ENCODE peak calls at places on chromosomes 4 and X, in seven cellular contexts. S is aorta; O is GM23248; L is heart left ventricle; K is A549; C is lower lobe of right lung; R is CD4-positive, alpha-beta memory T cell. V is an unnamed sample. For H3K4me1 and H3K9me3, the result is how much of the 10 kb centered on the place peaks cover.

GRCh38 chrX:40460926-40461325 is 119.8 kb upstream of the ATP6AP2 start:
- DNase-seq in S (no peak), O (no peak), L (no peak), K (no peak), C (no peak), R (no peak), V (no peak)

GRCh38 chr4:71004281-71004851 is 10.9 kb downstream of the DCK start:
- DNase-seq in S (no peak), O (no peak), L (no peak), K (no peak), C (no peak), R (peak), V (no peak)

GRCh38 chr4:9916346-9916745 is 105.0 kb downstream of the SLC2A9 start:
- DNase-seq in S (no peak), O (no peak), L (no peak), K (no peak), C (no peak), R (no peak), V (no peak)

GRCh38 chr4:24024157-24024556 is 134.3 kb upstream of the PPARGC1A start:
- DNase-seq in S (no peak), O (peak), L (no peak), K (no peak), C (no peak), R (no peak), V (no peak)

GRCh38 chr4:59540311-59540710 is 1659.8 kb upstream of the ADGRL3 start:
- DNase-seq in S (no peak), O (no peak), L (no peak), K (no peak), C (no peak), R (no peak), V (no peak)

GRCh38 chr4:66639361-66639760 is 905.9 kb downstream of the CENPC start:
- DNase-seq in S (no peak), O (no peak), L (no peak), K (no peak), C (no peak), R (no peak), V (no peak)

GRCh38 chrX:6226053-6226645 is 2.5 kb downstream of the NLGN4X start:
- DNase-seq in S (peak), O (no peak), L (no peak), K (no peak), C (no peak), R (no peak), V (no peak)

GRCh38 chr4:48275247-48275646 is 5.6 kb upstream of the TEC start:
- DNase-seq in S (no peak), O (no peak), L (no peak), K (peak), C (no peak), R (no peak), V (peak)

GRCh38 chr4:156293657-156294297 is 340.1 kb upstream of the CTSO start:
- DNase-seq in S (no peak), O (peak), L (no peak), K (peak), C (no peak), R (no peak), V (no peak)

GRCh38 chr4:41882622-41883347 is 52.4 kb upstream of the TMEM33 start:
- DNase-seq in S (peak), O (peak), L (no peak), K (peak), C (peak), R (peak), V (no peak)

GRCh38 chr4:1805493-1806222 is 12.6 kb downstream of the FGFR3 start:
- DNase-seq in S (no peak), O (no peak), L (no peak), K (no peak), C (no peak), R (no peak), V (no peak)

GRCh38 chr4:168589154-168589553 is 92.3 kb downstream of the PALLD start:
- DNase-seq in S (no peak), O (peak), L (no peak), K (peak), C (no peak), R (no peak), V (no peak)
- H3K4me1 ChIP-seq in S (under half), O (under half), L (half or more), K (half or more), C (under half), R (under half), V (under half)

GRCh38 chr4:145808848-145809512 is 129.0 kb downstream of the C4orf51 start:
- DNase-seq in S (no peak), O (peak), L (no peak), K (no peak), C (no peak), R (no peak), V (no peak)
- H3K9me3 ChIP-seq in S (under half), O (under half), L (under half), K (under half), C (under half), R (under half), V (under half)

DNA sequence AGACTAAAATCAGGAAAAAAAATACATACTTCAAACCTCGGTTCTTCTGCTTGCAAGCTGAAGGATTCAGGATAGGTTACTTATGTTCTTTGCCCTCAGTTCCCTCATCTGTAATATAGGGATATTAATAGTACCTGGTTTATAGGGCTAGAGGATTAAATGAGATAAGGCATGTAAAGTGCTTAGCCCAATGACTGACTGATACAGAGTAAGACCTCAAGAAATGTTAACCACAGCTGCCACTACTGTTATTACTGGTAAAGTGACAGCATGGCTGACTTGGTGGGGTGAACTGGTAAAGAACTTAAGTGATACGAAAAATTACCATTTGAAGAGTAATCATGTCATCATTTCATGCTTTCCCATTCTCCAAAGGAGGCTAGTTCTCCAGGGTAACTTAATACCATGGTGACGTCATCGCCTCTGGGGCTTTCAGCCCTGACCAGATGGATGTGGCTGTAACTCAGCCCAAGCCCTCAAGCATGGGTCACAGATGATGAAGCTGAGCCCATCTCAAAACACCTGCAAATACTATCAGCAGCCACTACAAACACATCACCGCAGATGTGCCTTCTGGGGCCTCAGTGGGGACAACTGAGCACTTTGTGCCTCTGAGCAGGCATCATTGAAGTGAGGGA is 44.5 kb upstream of the SCML1 start:
- DNase-seq in S (no peak), O (peak), L (no peak), K (no peak), C (no peak), R (no peak), V (no peak)
- H3K4me1 ChIP-seq in S (under half), O (under half), L (under half), K (under half), C (under half), R (under half), V (under half)

GRCh38 chr4:14701389-14701788 is 300.9 kb upstream of the CPEB2 start:
- DNase-seq in S (no peak), O (no peak), L (no peak), K (no peak), C (no peak), R (no peak), V (no peak)

GRCh38 chr4:14700083-14700482 is 302.2 kb upstream of the CPEB2 start:
- DNase-seq in S (no peak), O (no peak), L (no peak), K (no peak), C (no peak), R (no peak), V (no peak)

GRCh38 chr4:14700544-14700943 is 301.7 kb upstream of the CPEB2 start:
- DNase-seq in S (no peak), O (no peak), L (no peak), K (no peak), C (no peak), R (no peak), V (no peak)

GRCh38 chr4:14693728-14694127 is 308.6 kb upstream of the CPEB2 start:
- DNase-seq in S (no peak), O (no peak), L (no peak), K (no peak), C (no peak), R (no peak), V (no peak)

DNA sequence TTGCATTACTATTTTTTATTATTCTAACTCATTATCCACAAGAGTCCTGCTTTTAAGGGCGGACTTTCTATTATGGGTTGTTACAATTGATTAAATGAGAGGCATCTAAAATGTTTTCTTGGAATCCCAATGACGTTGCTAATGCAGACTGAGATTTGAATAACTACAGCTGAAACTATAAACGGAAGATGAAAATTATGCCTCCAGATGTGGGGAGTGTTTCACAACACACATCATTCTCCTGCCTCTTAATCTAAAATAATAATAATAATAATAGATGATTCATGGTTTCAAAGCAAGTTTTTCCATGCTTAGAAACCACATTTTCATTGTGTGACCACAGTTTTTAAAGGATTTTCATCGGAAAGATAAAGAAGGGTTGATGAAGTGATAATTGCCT is 306.9 kb upstream of the CPEB2 start:
- DNase-seq in S (no peak), O (no peak), L (no peak), K (no peak), C (no peak), R (no peak), V (no peak)
- H3K9me3 ChIP-seq in S (under half), O (under half), L (under half), K (under half), C (under half), R (under half), V (under half)

DNA sequence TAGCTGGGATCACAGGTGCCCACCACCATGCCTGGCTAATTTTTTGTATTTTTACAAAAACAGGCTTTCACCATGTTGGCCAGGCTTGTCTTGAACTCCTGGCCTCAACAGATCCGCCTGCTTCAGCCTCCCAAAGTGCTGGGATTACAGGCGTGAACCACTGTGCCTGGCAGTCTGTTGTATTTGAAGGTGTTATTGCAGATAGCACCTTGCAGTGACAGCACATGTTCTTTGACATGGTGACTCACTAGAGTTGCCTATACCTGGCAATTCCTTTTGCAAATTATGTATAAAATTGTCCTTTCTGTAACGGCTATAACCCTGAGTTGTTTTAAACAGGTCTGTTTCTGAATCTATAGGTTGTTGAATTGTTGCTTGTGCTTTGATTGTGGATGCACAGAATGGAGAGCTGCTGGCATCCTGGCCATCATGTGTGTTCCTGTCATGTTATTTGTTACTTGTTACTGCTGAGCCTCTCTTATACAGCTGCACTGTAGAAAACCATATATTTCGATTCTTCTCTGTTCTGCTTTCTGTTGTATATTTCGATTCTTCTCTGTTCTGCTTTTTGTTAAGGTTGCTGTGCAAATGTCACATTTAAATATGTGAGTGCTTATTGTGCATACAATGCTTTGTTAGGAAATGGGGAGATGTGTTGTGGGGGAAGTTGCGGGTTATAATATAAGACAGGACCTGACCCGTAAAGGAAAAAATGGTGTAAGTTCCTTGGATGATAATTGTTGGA is 8.1 kb downstream of the OGT start:
- DNase-seq in S (no peak), O (no peak), L (no peak), K (no peak), C (no peak), R (no peak), V (no peak)
- H3K4me1 ChIP-seq in S (under half), O (under half), L (half or more), K (half or more), C (under half), R (half or more), V (under half)

GRCh38 chr4:99863-100262 is 24.4 kb upstream of the ZNF718 start:
- DNase-seq in S (no peak), O (no peak), L (no peak), K (peak), C (no peak), R (no peak), V (no peak)
- H3K9me3 ChIP-seq in S (under half), O (under half), L (half or more), K (under half), C (half or more), R (under half), V (under half)

GRCh38 chr4:7649741-7650531 is 215.2 kb upstream of the PSAPL1 start:
- DNase-seq in S (peak), O (peak), L (no peak), K (no peak), C (peak), R (peak), V (no peak)
- H3K4me1 ChIP-seq in S (under half), O (under half), L (under half), K (under half), C (under half), R (under half), V (under half)

DNA sequence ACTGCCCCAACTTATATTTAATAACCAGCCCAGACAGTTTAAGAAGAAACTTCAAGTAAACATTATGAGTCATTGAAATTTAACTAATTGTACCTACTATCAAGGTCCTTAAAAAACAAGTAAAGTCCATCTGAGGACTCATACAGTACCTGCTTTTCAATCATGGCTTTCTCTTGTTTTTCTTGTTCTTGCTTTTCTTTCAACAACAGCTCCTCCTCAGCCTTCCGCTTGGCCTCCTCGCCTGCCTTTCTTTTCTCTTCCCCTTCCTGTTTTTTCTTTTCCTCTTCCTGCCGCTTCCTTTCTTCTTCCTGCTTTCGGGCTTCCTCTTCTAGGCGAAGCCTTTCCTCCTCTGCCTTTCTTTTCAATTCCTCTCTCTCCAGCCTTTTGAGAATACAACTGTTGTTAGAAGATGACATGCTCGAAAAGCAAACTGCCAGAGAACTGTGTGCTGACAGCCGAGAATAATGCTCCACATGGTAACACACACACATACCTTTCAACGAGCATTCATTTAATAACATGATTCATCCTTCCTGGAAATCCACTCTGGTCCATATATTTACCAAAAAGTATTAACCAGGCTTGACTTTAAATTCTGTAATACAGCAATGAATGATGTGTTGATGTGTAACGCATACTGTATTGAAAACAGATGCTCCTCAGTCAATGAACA is 25.2 kb upstream of the BCLAF3 start:
- DNase-seq in S (no peak), O (peak), L (no peak), K (no peak), C (no peak), R (no peak), V (no peak)
- H3K9me3 ChIP-seq in S (under half), O (under half), L (under half), K (under half), C (under half), R (under half), V (under half)

DNA sequence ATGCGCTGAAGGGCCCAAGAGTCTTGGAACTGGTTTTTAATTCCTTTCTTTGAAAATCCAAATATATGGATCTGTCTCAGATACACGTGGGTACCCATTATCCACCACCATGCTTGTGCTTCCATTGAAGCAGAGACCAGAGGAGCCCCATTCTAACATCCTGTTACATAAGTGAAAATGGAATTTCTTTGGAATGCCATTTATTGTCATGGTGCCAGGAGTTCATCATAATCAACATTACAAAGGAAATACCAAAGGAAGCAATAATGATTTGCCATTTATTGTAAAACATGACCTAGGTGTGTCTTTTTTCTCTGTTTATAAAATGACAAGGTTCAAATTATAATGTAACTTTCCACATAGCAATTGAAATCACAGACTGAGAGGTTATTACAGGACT is 61.7 kb downstream of the PALLD start:
- DNase-seq in S (no peak), O (peak), L (no peak), K (peak), C (no peak), R (no peak), V (no peak)
- H3K4me1 ChIP-seq in S (under half), O (under half), L (under half), K (half or more), C (under half), R (under half), V (under half)

V was measured in Caco-2.